ENCODE peak calls at places on chromosomes 11 and 22, in four cellular contexts. K is HepG2, L is K562, D is GM12878. J is an unnamed sample.

GRCh38 chr11:131185915-131186314 is 184.5 kb upstream of the NTM start:
- DNase-seq in L (no peak), D (no peak), K (no peak), J (no peak)

GRCh38 chr11:87239001-87239400 is 201.3 kb downstream of the TMEM135 start:
- DNase-seq in L (no peak), D (no peak), K (no peak), J (no peak)

GRCh38 chr22:23130697-23131096 is 11.1 kb downstream of the RSPH14 start:
- DNase-seq in K (no peak), L (no peak), D (no peak), J (no peak)

GRCh38 chr11:13347901-13348300 is 70.3 kb downstream of the BMAL1 start:
- DNase-seq in L (no peak), K (no peak), D (no peak), J (no peak)

GRCh38 chr11:102989379-102990047 is 34.0 kb upstream of the MMP13 start:
- DNase-seq in L (no peak), D (no peak), K (no peak), J (no peak)

GRCh38 chr11:134537941-134538340 is 125.9 kb upstream of the B3GAT1 start:
- DNase-seq in L (no peak), K (no peak), D (no peak), J (no peak)

GRCh38 chr11:117843666-117844484 is 19.3 kb upstream of the FXYD2 start:
- DNase-seq in D (no peak), K (no peak), L (peak), J (peak)

GRCh38 chr11:106101797-106102196 is 24.3 kb downstream of the AASDHPPT start:
- DNase-seq in K (no peak), D (no peak), L (no peak), J (no peak)

GRCh38 chr11:37532271-37532670 is 934.2 kb upstream of the RAG2 start:
- DNase-seq in L (no peak), D (no peak), K (no peak), J (no peak)

GRCh38 chr11:10489444-10489785 is 34.4 kb downstream of the AMPD3 start:
- DNase-seq in K (no peak), L (no peak), D (no peak), J (no peak)
- TF ChIP-seq SP1 in K (no peak), L (no peak), D (no peak), J (no peak)

DNA sequence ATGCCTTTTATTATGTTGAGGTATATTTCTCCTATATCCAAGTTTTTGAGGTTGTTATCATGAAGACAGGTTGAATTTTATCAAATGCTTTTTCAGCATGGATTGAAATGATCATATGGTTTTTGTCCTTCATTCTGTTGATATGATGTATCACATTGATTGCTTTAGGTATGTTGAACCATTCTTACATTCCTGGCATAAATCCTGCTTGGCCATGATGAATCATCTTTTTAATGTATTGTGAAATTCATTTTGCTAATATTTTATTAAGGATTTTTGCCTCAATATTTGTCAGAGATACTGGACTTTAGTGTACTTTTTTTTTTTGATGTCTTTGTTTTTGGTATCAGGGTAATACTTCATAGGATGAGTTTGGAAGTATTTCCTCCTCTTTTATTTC is 283.8 kb upstream of the C11orf87 start:
- DNase-seq in L (no peak), D (no peak), K (no peak), J (no peak)
- TF ChIP-seq FOXK2 in L (no peak), D (no peak), K (no peak), J (no peak)

GRCh38 chr11:16945671-16946469 is 68.3 kb downstream of the PLEKHA7 start:
- DNase-seq in L (peak), K (peak), D (peak), J (peak)

GRCh38 chr11:16942917-16943316 is 71.3 kb downstream of the PLEKHA7 start:
- DNase-seq in K (no peak), L (no peak), D (no peak), J (no peak)

GRCh38 chr11:16941935-16942334 is 72.3 kb downstream of the PLEKHA7 start:
- DNase-seq in K (no peak), D (no peak), L (no peak), J (no peak)

GRCh38 chr11:16942342-16942741 is 71.9 kb downstream of the PLEKHA7 start:
- DNase-seq in D (no peak), K (no peak), L (no peak), J (no peak)

DNA sequence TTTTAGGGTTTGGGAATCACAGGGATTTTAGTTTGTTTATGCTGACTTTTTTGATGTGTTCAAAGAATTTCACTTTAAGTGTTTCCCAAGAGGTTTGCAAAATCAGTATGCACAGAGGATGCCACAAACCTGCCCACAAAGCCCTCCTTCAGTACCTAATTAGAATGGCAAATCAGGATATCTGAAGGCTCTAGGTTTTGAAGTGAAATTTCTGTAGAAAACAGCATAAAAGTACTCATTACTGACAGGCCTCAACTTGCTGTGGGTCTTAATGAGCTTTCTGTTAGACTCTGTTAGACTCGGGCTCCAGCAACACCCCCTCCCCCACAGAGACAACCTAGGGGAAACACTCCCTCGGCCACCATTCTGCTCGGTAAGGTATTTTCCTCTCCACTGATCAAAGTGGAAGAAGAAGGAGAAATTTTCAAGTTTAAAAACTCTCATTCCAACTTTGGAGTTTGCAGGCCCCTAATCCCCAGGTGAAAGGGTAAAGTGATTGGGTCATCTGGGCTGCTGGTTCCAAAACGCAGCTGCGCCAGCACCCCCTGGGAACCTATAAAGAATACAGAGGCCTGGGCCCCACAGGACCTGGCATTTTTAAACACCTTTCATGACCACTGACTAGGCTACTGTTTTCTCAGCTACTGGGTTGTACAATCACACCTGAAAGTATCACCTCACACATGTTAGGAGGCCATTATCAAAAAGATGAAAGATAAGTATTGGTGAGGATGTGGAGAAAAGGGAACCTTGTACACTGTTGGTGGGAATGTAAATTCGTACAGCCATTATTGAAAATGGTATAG is 67.5 kb downstream of the PLEKHA7 start:
- DNase-seq in D (peak), L (no peak), K (no peak), J (no peak)
- TF ChIP-seq SP1 in D (no peak), L (no peak), K (no peak), J (no peak)

GRCh38 chr22:44489817-44490216 is 8.2 kb downstream of the RTL6 start:
- DNase-seq in K (no peak), D (no peak), L (no peak), J (no peak)
- TF ChIP-seq FOXK2 in K (no peak), D (no peak), L (no peak), J (no peak)

GRCh38 chr11:10594407-10594806 is 25.9 kb upstream of the LYVE1 start:
- DNase-seq in L (no peak), K (no peak), D (no peak), J (no peak)
- TF ChIP-seq SP1 in L (no peak), K (no peak), D (no peak), J (no peak)

GRCh38 chr11:81342956-81343355 is 1390.7 kb downstream of the FAM181B start:
- DNase-seq in D (no peak), L (no peak), K (no peak), J (no peak)

GRCh38 chr11:81345609-81346008 is 1388.1 kb downstream of the FAM181B start:
- DNase-seq in D (no peak), K (no peak), L (no peak), J (no peak)
- TF ChIP-seq FOXK2 in D (no peak), K (no peak), L (no peak), J (no peak)

DNA sequence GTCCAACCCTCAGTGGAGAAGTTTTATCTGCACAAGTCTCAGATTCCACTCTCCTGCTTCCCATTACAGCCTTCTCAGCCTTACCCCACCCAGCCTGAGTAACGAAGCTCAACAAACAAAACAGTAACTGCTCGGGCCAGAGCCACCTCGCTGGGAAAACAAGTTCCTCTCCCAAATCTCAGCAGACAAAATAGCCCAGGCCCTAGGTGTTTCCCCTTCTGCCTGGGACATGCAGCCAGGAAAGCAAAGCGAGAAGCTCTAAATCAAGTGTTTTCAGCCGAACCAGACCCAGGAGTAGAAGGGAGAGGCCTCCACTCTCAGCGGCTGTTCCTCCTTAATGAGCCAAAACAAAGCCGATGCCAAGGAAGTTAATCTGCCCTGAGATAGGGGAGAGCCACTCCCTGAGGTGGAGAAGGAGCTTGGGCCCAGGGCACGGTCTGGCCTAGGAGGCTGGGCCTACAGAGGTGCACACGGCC is 44.0 kb downstream of the LIF start:
- DNase-seq in D (no peak), K (no peak), L (no peak), J (no peak)
- TF ChIP-seq SP1 in D (no peak), K (no peak), L (no peak), J (no peak)

J was measured in HEK293T.